ENCODE peak calls at places on chromosome 21, in eight cellular contexts. One of them, this sample, is unnamed.

GRCh38 chr21:25881524-25882376 is 147.0 kb downstream of the GABPA start:
- DNase-seq in thoracic aorta: peak
- DNase-seq in lung: peak
- DNase-seq in tibial nerve: peak
- DNase-seq in fibroblast of pulmonary artery: peak
- DNase-seq in right atrium auricular region: peak
- DNase-seq in pancreas: peak
- DNase-seq in colonic mucosa: peak
- DNase-seq in this sample: no peak

GRCh38 chr21:40120944-40121575 is 253.8 kb downstream of the PCP4 start:
- DNase-seq in thoracic aorta: no peak
- DNase-seq in lung: no peak
- DNase-seq in tibial nerve: no peak
- DNase-seq in fibroblast of pulmonary artery: peak
- DNase-seq in right atrium auricular region: no peak
- DNase-seq in pancreas: no peak
- DNase-seq in colonic mucosa: no peak
- DNase-seq in this sample: no peak

GRCh38 chr21:31529406-31529805 is 130.1 kb upstream of the SOD1 start:
- DNase-seq in thoracic aorta: no peak
- DNase-seq in lung: no peak
- DNase-seq in tibial nerve: no peak
- DNase-seq in fibroblast of pulmonary artery: no peak
- DNase-seq in right atrium auricular region: no peak
- DNase-seq in pancreas: no peak
- DNase-seq in colonic mucosa: no peak
- DNase-seq in this sample: no peak

GRCh38 chr21:34886554-34887385 is 162.3 kb downstream of the RUNX1 start:
- DNase-seq in thoracic aorta: no peak
- DNase-seq in lung: no peak
- DNase-seq in tibial nerve: no peak
- DNase-seq in fibroblast of pulmonary artery: peak
- DNase-seq in right atrium auricular region: no peak
- DNase-seq in pancreas: peak
- DNase-seq in colonic mucosa: peak
- DNase-seq in this sample: no peak

GRCh38 chr21:43667191-43667904 is 8.0 kb downstream of the RRP1B start:
- DNase-seq in thoracic aorta: no peak
- DNase-seq in lung: no peak
- DNase-seq in tibial nerve: no peak
- DNase-seq in fibroblast of pulmonary artery: peak
- DNase-seq in right atrium auricular region: no peak
- DNase-seq in pancreas: no peak
- DNase-seq in colonic mucosa: no peak
- DNase-seq in this sample: no peak

GRCh38 chr21:29265690-29266479 is 32.8 kb upstream of the BACH1 start:
- DNase-seq in thoracic aorta: no peak
- DNase-seq in lung: no peak
- DNase-seq in tibial nerve: no peak
- DNase-seq in fibroblast of pulmonary artery: no peak
- DNase-seq in right atrium auricular region: no peak
- DNase-seq in pancreas: no peak
- DNase-seq in colonic mucosa: no peak
- DNase-seq in this sample: no peak

GRCh38 chr21:25670726-25671125 is 31.7 kb downstream of the JAM2 start:
- DNase-seq in thoracic aorta: no peak
- DNase-seq in lung: no peak
- DNase-seq in tibial nerve: no peak
- DNase-seq in fibroblast of pulmonary artery: peak
- DNase-seq in right atrium auricular region: no peak
- DNase-seq in pancreas: no peak
- DNase-seq in colonic mucosa: no peak
- DNase-seq in this sample: no peak

GRCh38 chr21:22083899-22084298 is 1085.7 kb downstream of the NCAM2 start:
- DNase-seq in thoracic aorta: no peak
- DNase-seq in lung: no peak
- DNase-seq in tibial nerve: no peak
- DNase-seq in fibroblast of pulmonary artery: no peak
- DNase-seq in right atrium auricular region: no peak
- DNase-seq in pancreas: no peak
- DNase-seq in colonic mucosa: no peak
- DNase-seq in this sample: no peak

GRCh38 chr21:33330726-33331125 is 6.0 kb downstream of the IFNAR1 start:
- DNase-seq in thoracic aorta: no peak
- DNase-seq in lung: no peak
- DNase-seq in tibial nerve: no peak
- DNase-seq in fibroblast of pulmonary artery: no peak
- DNase-seq in right atrium auricular region: no peak
- DNase-seq in pancreas: no peak
- DNase-seq in colonic mucosa: no peak
- DNase-seq in this sample: no peak

GRCh38 chr21:14382486-14382834 is 486 bp downstream of the HSPA13 start:
- DNase-seq in thoracic aorta: no peak
- DNase-seq in lung: no peak
- DNase-seq in tibial nerve: no peak
- DNase-seq in fibroblast of pulmonary artery: peak
- DNase-seq in right atrium auricular region: no peak
- DNase-seq in pancreas: no peak
- DNase-seq in colonic mucosa: peak
- DNase-seq in this sample: no peak
- TF ChIP-seq CTCF in thoracic aorta: no peak
- TF ChIP-seq CTCF in lung: no peak
- TF ChIP-seq CTCF in tibial nerve: no peak
- TF ChIP-seq CTCF in fibroblast of pulmonary artery: no peak
- TF ChIP-seq CTCF in right atrium auricular region: no peak
- TF ChIP-seq CTCF in pancreas: no peak
- TF ChIP-seq CTCF in colonic mucosa: no peak
- TF ChIP-seq CTCF in this sample: no peak

DNA sequence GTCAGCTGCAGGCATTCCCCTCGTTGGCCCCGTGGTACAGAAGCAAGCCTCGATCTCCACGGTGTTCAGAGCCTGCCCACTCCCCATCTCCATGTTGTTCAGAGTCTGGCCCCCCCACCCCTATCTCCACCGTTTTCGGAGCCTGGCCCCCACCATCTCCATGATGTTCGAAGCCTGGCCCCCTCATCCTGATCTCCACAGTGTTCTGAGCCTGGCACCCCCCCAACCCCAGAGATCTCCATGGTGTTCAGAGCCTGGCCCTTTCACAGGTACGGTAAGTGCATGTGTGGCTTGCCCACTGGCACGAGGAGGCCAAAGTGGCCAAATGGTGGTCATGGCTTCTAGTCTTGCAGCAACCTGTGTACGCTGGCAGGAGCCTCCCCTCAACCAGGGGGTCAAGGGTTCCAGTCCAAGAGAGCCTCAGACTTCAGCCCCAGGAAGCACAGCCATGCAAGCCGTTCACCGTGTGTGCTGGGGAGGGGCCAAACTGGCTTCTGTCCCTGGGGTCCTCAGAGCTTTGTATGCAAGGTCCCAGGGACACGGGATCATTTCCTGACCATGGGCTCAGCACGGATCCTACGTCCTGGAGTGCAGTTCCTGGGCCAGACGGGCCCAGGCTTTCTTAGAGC is 13.3 kb upstream of the PCBP3 start:
- DNase-seq in thoracic aorta: no peak
- DNase-seq in lung: no peak
- DNase-seq in tibial nerve: no peak
- DNase-seq in fibroblast of pulmonary artery: no peak
- DNase-seq in right atrium auricular region: no peak
- DNase-seq in pancreas: no peak
- DNase-seq in colonic mucosa: peak
- DNase-seq in this sample: peak
- TF ChIP-seq CTCF in thoracic aorta: no peak
- TF ChIP-seq CTCF in lung: no peak
- TF ChIP-seq CTCF in tibial nerve: no peak
- TF ChIP-seq CTCF in fibroblast of pulmonary artery: no peak
- TF ChIP-seq CTCF in right atrium auricular region: no peak
- TF ChIP-seq CTCF in pancreas: no peak
- TF ChIP-seq CTCF in colonic mucosa: no peak
- TF ChIP-seq CTCF in this sample: no peak

GRCh38 chr21:37563641-37564340 is 197.2 kb downstream of the DYRK1A start:
- DNase-seq in thoracic aorta: peak
- DNase-seq in lung: peak
- DNase-seq in tibial nerve: peak
- DNase-seq in fibroblast of pulmonary artery: peak
- DNase-seq in right atrium auricular region: peak
- DNase-seq in pancreas: peak
- DNase-seq in colonic mucosa: peak
- DNase-seq in this sample: peak

GRCh38 chr21:37562920-37563640 is 196.5 kb downstream of the DYRK1A start:
- DNase-seq in thoracic aorta: no peak
- DNase-seq in lung: no peak
- DNase-seq in tibial nerve: no peak
- DNase-seq in fibroblast of pulmonary artery: no peak
- DNase-seq in right atrium auricular region: no peak
- DNase-seq in pancreas: no peak
- DNase-seq in colonic mucosa: peak
- DNase-seq in this sample: peak

GRCh38 chr21:37565530-37566223 is 199.1 kb downstream of the DYRK1A start:
- DNase-seq in thoracic aorta: no peak
- DNase-seq in lung: no peak
- DNase-seq in tibial nerve: no peak
- DNase-seq in fibroblast of pulmonary artery: no peak
- DNase-seq in right atrium auricular region: no peak
- DNase-seq in pancreas: no peak
- DNase-seq in colonic mucosa: no peak
- DNase-seq in this sample: peak

GRCh38 chr21:37564924-37565529 is 198.5 kb downstream of the DYRK1A start:
- DNase-seq in thoracic aorta: no peak
- DNase-seq in lung: no peak
- DNase-seq in tibial nerve: no peak
- DNase-seq in fibroblast of pulmonary artery: no peak
- DNase-seq in right atrium auricular region: no peak
- DNase-seq in pancreas: no peak
- DNase-seq in colonic mucosa: no peak
- DNase-seq in this sample: peak

DNA sequence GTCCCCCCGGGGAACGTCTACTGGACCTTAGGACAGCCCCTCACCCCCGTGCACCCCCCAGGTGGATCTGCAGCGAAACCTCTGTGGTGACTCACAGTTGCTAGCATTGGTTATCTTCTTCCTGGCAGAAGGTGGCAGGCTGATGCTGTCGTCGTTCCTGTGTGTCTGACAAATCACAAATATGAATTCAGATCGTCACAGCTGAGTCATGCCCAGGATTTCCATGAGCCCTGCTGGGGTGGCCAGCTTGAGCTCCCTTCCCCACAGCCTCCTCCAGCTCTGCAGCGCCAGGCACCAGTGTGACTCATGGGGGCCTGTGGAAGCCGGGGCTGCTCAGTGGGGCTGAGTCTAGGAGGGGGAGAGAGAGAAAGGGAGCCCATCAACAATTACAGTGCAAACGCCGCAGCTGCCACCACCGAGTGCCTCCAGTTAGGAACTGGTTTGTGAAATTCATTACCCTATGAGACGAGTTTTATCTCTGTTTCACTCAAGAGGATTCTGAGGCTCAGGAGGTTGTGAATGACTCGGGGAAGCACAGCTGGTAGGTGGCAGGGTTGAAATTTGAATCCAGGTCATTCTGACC is 197.9 kb downstream of the DYRK1A start:
- DNase-seq in thoracic aorta: peak
- DNase-seq in lung: peak
- DNase-seq in tibial nerve: peak
- DNase-seq in fibroblast of pulmonary artery: peak
- DNase-seq in right atrium auricular region: peak
- DNase-seq in pancreas: peak
- DNase-seq in colonic mucosa: peak
- DNase-seq in this sample: peak
- TF ChIP-seq CTCF in thoracic aorta: no peak
- TF ChIP-seq CTCF in lung: peak
- TF ChIP-seq CTCF in tibial nerve: no peak
- TF ChIP-seq CTCF in fibroblast of pulmonary artery: no peak
- TF ChIP-seq CTCF in right atrium auricular region: no peak
- TF ChIP-seq CTCF in pancreas: no peak
- TF ChIP-seq CTCF in colonic mucosa: no peak
- TF ChIP-seq CTCF in this sample: no peak

GRCh38 chr21:45695086-45695485 is 51.6 kb downstream of the PCBP3 start:
- DNase-seq in thoracic aorta: no peak
- DNase-seq in lung: no peak
- DNase-seq in tibial nerve: no peak
- DNase-seq in fibroblast of pulmonary artery: no peak
- DNase-seq in right atrium auricular region: no peak
- DNase-seq in pancreas: no peak
- DNase-seq in colonic mucosa: no peak
- DNase-seq in this sample: no peak
- TF ChIP-seq CTCF in thoracic aorta: no peak
- TF ChIP-seq CTCF in lung: no peak
- TF ChIP-seq CTCF in tibial nerve: no peak
- TF ChIP-seq CTCF in fibroblast of pulmonary artery: peak
- TF ChIP-seq CTCF in right atrium auricular region: no peak
- TF ChIP-seq CTCF in pancreas: no peak
- TF ChIP-seq CTCF in colonic mucosa: no peak
- TF ChIP-seq CTCF in this sample: peak

GRCh38 chr21:36705679-36706481 is 7.0 kb downstream of the SIM2 start:
- DNase-seq in thoracic aorta: no peak
- DNase-seq in lung: no peak
- DNase-seq in tibial nerve: no peak
- DNase-seq in fibroblast of pulmonary artery: no peak
- DNase-seq in right atrium auricular region: peak
- DNase-seq in pancreas: no peak
- DNase-seq in colonic mucosa: peak
- DNase-seq in this sample: peak

GRCh38 chr21:36706951-36707762 is 8.2 kb downstream of the SIM2 start:
- DNase-seq in thoracic aorta: no peak
- DNase-seq in lung: no peak
- DNase-seq in tibial nerve: no peak
- DNase-seq in fibroblast of pulmonary artery: peak
- DNase-seq in right atrium auricular region: peak
- DNase-seq in pancreas: no peak
- DNase-seq in colonic mucosa: peak
- DNase-seq in this sample: peak

GRCh38 chr21:36704958-36705678 is 6.2 kb downstream of the SIM2 start:
- DNase-seq in thoracic aorta: no peak
- DNase-seq in lung: no peak
- DNase-seq in tibial nerve: no peak
- DNase-seq in fibroblast of pulmonary artery: no peak
- DNase-seq in right atrium auricular region: no peak
- DNase-seq in pancreas: no peak
- DNase-seq in colonic mucosa: no peak
- DNase-seq in this sample: peak

GRCh38 chr21:36707763-36708511 is 9.0 kb downstream of the SIM2 start:
- DNase-seq in thoracic aorta: no peak
- DNase-seq in lung: no peak
- DNase-seq in tibial nerve: no peak
- DNase-seq in fibroblast of pulmonary artery: no peak
- DNase-seq in right atrium auricular region: no peak
- DNase-seq in pancreas: no peak
- DNase-seq in colonic mucosa: no peak
- DNase-seq in this sample: peak

GRCh38 chr21:36706482-36706852 is 7.6 kb downstream of the SIM2 start:
- DNase-seq in thoracic aorta: no peak
- DNase-seq in lung: no peak
- DNase-seq in tibial nerve: no peak
- DNase-seq in fibroblast of pulmonary artery: no peak
- DNase-seq in right atrium auricular region: no peak
- DNase-seq in pancreas: no peak
- DNase-seq in colonic mucosa: no peak
- DNase-seq in this sample: peak
- TF ChIP-seq CTCF in thoracic aorta: no peak
- TF ChIP-seq CTCF in lung: no peak
- TF ChIP-seq CTCF in tibial nerve: no peak
- TF ChIP-seq CTCF in fibroblast of pulmonary artery: no peak
- TF ChIP-seq CTCF in right atrium auricular region: no peak
- TF ChIP-seq CTCF in pancreas: no peak
- TF ChIP-seq CTCF in colonic mucosa: no peak
- TF ChIP-seq CTCF in this sample: no peak

This sample was measured in osteocyte.